ENCODE peak calls at places on chromosome 16, in seven cellular contexts. One of them, this sample, is unnamed.

GRCh38 chr16:5882087-5882661 is 784.6 kb upstream of the EEF2KMT start:
- DNase-seq in keratinocyte: no peak
- DNase-seq in IMR-90: no peak
- DNase-seq in neural progenitor cell: no peak
- DNase-seq in HCT116: no peak
- DNase-seq in PC-3: no peak
- DNase-seq in A549: no peak
- DNase-seq in this sample: no peak

GRCh38 chr16:52592778-52593177 is 45.8 kb upstream of the TOX3 start:
- DNase-seq in keratinocyte: no peak
- DNase-seq in neural progenitor cell: no peak
- DNase-seq in HCT116: no peak
- DNase-seq in A549: no peak
- DNase-seq in IMR-90: no peak
- DNase-seq in PC-3: no peak
- DNase-seq in this sample: no peak

GRCh38 chr16:49463529-49463928 is 89.9 kb downstream of the C16orf78 start:
- DNase-seq in A549: no peak
- DNase-seq in HCT116: no peak
- DNase-seq in neural progenitor cell: peak
- DNase-seq in IMR-90: no peak
- DNase-seq in keratinocyte: no peak
- DNase-seq in PC-3: no peak
- DNase-seq in this sample: no peak

GRCh38 chr16:85309656-85310587 is 197.7 kb upstream of the CIBAR2 start:
- DNase-seq in HCT116: no peak
- DNase-seq in A549: no peak
- DNase-seq in IMR-90: no peak
- DNase-seq in PC-3: no peak
- DNase-seq in keratinocyte: no peak
- DNase-seq in neural progenitor cell: peak
- DNase-seq in this sample: no peak

GRCh38 chr16:28915181-28915580 is 9.9 kb downstream of the RABEP2 start:
- DNase-seq in IMR-90: peak
- DNase-seq in keratinocyte: no peak
- DNase-seq in PC-3: peak
- DNase-seq in A549: peak
- DNase-seq in HCT116: no peak
- DNase-seq in neural progenitor cell: no peak
- DNase-seq in this sample: no peak

GRCh38 chr16:87138868-87139267 is 178.3 kb downstream of the C16orf95 start:
- DNase-seq in PC-3: no peak
- DNase-seq in neural progenitor cell: no peak
- DNase-seq in keratinocyte: no peak
- DNase-seq in A549: no peak
- DNase-seq in HCT116: no peak
- DNase-seq in IMR-90: no peak
- DNase-seq in this sample: no peak

GRCh38 chr16:21183995-21184394 is 25.5 kb downstream of the LDAF1 start:
- DNase-seq in HCT116: no peak
- DNase-seq in A549: no peak
- DNase-seq in PC-3: no peak
- DNase-seq in neural progenitor cell: no peak
- DNase-seq in IMR-90: no peak
- DNase-seq in keratinocyte: no peak
- DNase-seq in this sample: no peak

GRCh38 chr16:87636050-87636684 is 33.9 kb downstream of the JPH3 start:
- DNase-seq in IMR-90: peak
- DNase-seq in HCT116: peak
- DNase-seq in neural progenitor cell: peak
- DNase-seq in A549: peak
- DNase-seq in PC-3: peak
- DNase-seq in keratinocyte: peak
- DNase-seq in this sample: peak

GRCh38 chr16:87344931-87345631 is 27.9 kb upstream of the C16orf95 start:
- DNase-seq in HCT116: no peak
- DNase-seq in neural progenitor cell: no peak
- DNase-seq in keratinocyte: no peak
- DNase-seq in PC-3: no peak
- DNase-seq in A549: no peak
- DNase-seq in IMR-90: no peak
- DNase-seq in this sample: no peak

GRCh38 chr16:68732741-68733399 is 4.2 kb upstream of the CDH1 start:
- DNase-seq in IMR-90: no peak
- DNase-seq in neural progenitor cell: no peak
- DNase-seq in A549: no peak
- DNase-seq in keratinocyte: no peak
- DNase-seq in HCT116: no peak
- DNase-seq in PC-3: no peak
- DNase-seq in this sample: no peak

GRCh38 chr16:8931864-8932263 is 31.8 kb downstream of the USP7 start:
- DNase-seq in A549: peak
- DNase-seq in IMR-90: peak
- DNase-seq in keratinocyte: no peak
- DNase-seq in PC-3: peak
- DNase-seq in neural progenitor cell: peak
- DNase-seq in HCT116: no peak
- DNase-seq in this sample: no peak

GRCh38 chr16:11112723-11113348 is 143.2 kb downstream of the SOCS1 start:
- DNase-seq in keratinocyte: no peak
- DNase-seq in HCT116: no peak
- DNase-seq in neural progenitor cell: no peak
- DNase-seq in PC-3: no peak
- DNase-seq in A549: no peak
- DNase-seq in IMR-90: no peak
- DNase-seq in this sample: no peak

GRCh38 chr16:10040136-10041080 is 141.8 kb downstream of the GRIN2A start:
- DNase-seq in neural progenitor cell: peak
- DNase-seq in A549: no peak
- DNase-seq in HCT116: no peak
- DNase-seq in PC-3: no peak
- DNase-seq in IMR-90: no peak
- DNase-seq in keratinocyte: no peak
- DNase-seq in this sample: no peak

GRCh38 chr16:2004795-2005517 is 4.7 kb downstream of the ZNF598 start:
- DNase-seq in A549: no peak
- DNase-seq in HCT116: no peak
- DNase-seq in neural progenitor cell: no peak
- DNase-seq in keratinocyte: no peak
- DNase-seq in PC-3: no peak
- DNase-seq in IMR-90: no peak
- DNase-seq in this sample: no peak

GRCh38 chr16:53129281-53130192 is 74.7 kb downstream of the CHD9 start:
- DNase-seq in PC-3: peak
- DNase-seq in keratinocyte: no peak
- DNase-seq in HCT116: no peak
- DNase-seq in neural progenitor cell: no peak
- DNase-seq in A549: no peak
- DNase-seq in IMR-90: peak
- DNase-seq in this sample: no peak

GRCh38 chr16:16041196-16041892 is 91.9 kb downstream of the ABCC1 start:
- DNase-seq in neural progenitor cell: peak
- DNase-seq in HCT116: no peak
- DNase-seq in A549: no peak
- DNase-seq in PC-3: no peak
- DNase-seq in keratinocyte: no peak
- DNase-seq in IMR-90: no peak
- DNase-seq in this sample: no peak

GRCh38 chr16:26019885-26020284 is 328.1 kb downstream of the HS3ST4 start:
- DNase-seq in neural progenitor cell: no peak
- DNase-seq in IMR-90: no peak
- DNase-seq in PC-3: no peak
- DNase-seq in keratinocyte: no peak
- DNase-seq in HCT116: no peak
- DNase-seq in A549: no peak
- DNase-seq in this sample: no peak

GRCh38 chr16:1613240-1613639 is 1.1 kb downstream of the CRAMP1 start:
- DNase-seq in IMR-90: no peak
- DNase-seq in A549: no peak
- DNase-seq in keratinocyte: no peak
- DNase-seq in neural progenitor cell: peak
- DNase-seq in PC-3: peak
- DNase-seq in HCT116: no peak
- DNase-seq in this sample: no peak

GRCh38 chr16:46789075-46789474 is 40.9 kb upstream of the MYLK3 start:
- DNase-seq in A549: no peak
- DNase-seq in keratinocyte: no peak
- DNase-seq in neural progenitor cell: no peak
- DNase-seq in PC-3: no peak
- DNase-seq in IMR-90: no peak
- DNase-seq in HCT116: no peak
- DNase-seq in this sample: no peak

GRCh38 chr16:46789499-46790414 is 41.2 kb downstream of the C16orf87 start:
- DNase-seq in IMR-90: peak
- DNase-seq in keratinocyte: no peak
- DNase-seq in HCT116: no peak
- DNase-seq in PC-3: peak
- DNase-seq in A549: peak
- DNase-seq in neural progenitor cell: peak
- DNase-seq in this sample: peak

GRCh38 chr16:46796764-46797269 is 34.2 kb downstream of the C16orf87 start:
- DNase-seq in neural progenitor cell: no peak
- DNase-seq in HCT116: no peak
- DNase-seq in A549: no peak
- DNase-seq in IMR-90: no peak
- DNase-seq in keratinocyte: no peak
- DNase-seq in PC-3: no peak
- DNase-seq in this sample: no peak

GRCh38 chr16:46790599-46791270 is 40.2 kb downstream of the C16orf87 start:
- DNase-seq in neural progenitor cell: no peak
- DNase-seq in HCT116: no peak
- DNase-seq in IMR-90: no peak
- DNase-seq in PC-3: no peak
- DNase-seq in A549: no peak
- DNase-seq in keratinocyte: no peak
- DNase-seq in this sample: no peak

DNA sequence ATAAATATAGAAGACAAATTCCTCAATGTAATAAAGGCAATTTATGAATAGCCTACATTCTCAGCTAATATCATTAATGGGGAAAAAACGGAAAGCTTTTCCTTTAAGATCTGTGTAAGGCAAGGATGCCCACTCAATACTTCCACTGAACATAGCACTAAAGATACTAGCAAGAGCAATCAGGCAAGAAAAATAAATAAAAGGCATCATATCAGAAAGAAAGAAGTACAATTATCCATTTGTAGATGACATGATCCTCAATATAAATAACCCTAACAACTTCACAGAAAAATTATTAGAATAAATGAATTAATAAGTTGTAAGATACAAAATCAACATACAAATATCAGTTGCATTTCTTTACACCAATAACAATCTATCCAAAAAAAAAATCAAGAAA is 37.1 kb downstream of the C16orf87 start:
- DNase-seq in neural progenitor cell: no peak
- DNase-seq in HCT116: no peak
- DNase-seq in PC-3: no peak
- DNase-seq in IMR-90: no peak
- DNase-seq in A549: no peak
- DNase-seq in keratinocyte: no peak
- DNase-seq in this sample: no peak
- H3K27ac ChIP-seq in neural progenitor cell: no peak
- H3K27ac ChIP-seq in HCT116: no peak
- H3K27ac ChIP-seq in PC-3: no peak
- H3K27ac ChIP-seq in IMR-90: no peak
- H3K27ac ChIP-seq in A549: no peak
- H3K27ac ChIP-seq in keratinocyte: no peak
- H3K27ac ChIP-seq in this sample: no peak

GRCh38 chr16:53346-54236 is at the start of the genes POLR3K and SNRNP25:
- DNase-seq in keratinocyte: peak
- DNase-seq in IMR-90: peak
- DNase-seq in PC-3: peak
- DNase-seq in neural progenitor cell: peak
- DNase-seq in HCT116: peak
- DNase-seq in A549: peak
- DNase-seq in this sample: peak
- H3K4me2 ChIP-seq in keratinocyte: peak
- H3K4me2 ChIP-seq in IMR-90: peak
- H3K4me2 ChIP-seq in PC-3: peak
- H3K4me2 ChIP-seq in neural progenitor cell: peak
- H3K4me2 ChIP-seq in HCT116: peak
- H3K4me2 ChIP-seq in A549: peak
- H3K4me2 ChIP-seq in this sample: peak

DNA sequence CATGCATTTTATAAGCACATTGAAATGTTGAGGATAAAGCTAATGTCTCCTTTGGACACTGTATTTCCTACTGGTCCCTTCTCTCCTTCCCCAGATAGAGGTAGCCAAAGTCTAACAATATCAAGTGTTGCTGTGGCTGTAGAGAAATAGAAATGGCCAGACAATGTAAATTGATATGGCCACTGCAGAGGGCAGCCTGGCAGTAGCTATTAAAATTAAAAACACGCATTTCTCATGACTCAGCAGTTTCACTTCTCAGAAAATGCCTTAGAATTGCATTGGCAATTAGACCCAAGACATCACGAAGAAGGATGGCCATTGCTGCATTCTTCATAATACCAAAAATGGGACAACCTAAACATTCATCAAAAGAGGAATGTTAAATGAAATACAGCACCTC is 46.8 kb upstream of the MRTFB start:
- DNase-seq in IMR-90: no peak
- DNase-seq in keratinocyte: no peak
- DNase-seq in A549: no peak
- DNase-seq in PC-3: peak
- DNase-seq in neural progenitor cell: no peak
- DNase-seq in HCT116: no peak
- DNase-seq in this sample: no peak
- H3K27ac ChIP-seq in IMR-90: no peak
- H3K27ac ChIP-seq in keratinocyte: no peak
- H3K27ac ChIP-seq in A549: no peak
- H3K27ac ChIP-seq in PC-3: no peak
- H3K27ac ChIP-seq in neural progenitor cell: no peak
- H3K27ac ChIP-seq in HCT116: no peak
- H3K27ac ChIP-seq in this sample: no peak

DNA sequence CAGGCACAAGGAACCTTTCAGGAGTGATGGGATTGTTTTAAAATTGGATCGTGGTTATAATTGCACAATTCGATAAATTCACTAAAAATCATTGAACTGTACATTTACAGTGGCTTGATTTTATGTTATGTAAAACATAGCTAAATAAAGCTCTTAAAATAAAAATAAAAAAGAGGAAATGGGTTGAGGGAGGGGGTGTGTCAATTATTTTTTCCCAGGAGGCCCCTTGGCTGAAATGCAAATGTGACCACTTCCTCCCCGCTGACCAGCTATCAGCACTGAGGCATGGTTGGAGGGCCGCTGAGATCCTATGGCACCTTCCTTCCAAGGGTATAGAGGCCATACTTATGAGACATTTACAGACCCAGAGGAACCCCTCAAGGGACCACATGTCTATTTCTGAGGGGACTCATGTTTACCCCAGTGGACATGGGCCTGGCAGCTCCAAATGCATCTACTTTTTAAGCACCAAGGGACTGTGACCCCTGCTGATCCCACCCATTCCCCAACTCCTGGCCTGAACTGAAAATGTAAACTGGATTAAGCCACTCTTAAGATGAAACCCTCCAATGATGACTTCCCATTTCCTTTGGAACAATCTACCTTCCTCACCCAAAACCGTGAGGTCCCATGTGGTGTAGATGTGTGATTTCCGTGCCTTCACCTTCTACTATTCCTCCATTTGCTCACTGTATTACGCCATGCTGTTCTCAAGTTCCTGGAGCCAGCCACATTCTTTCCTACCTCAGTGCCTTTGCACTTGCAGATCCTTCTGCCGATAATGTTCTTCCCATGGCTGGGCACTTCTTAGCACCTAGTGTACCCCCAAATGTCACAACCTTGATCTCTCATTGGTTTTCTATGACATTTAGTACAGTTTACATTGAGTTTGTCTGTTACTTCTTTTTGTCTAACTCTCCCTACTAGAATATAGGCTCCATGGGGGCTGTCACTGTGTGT is 2.8 kb upstream of the IL21R start:
- DNase-seq in PC-3: no peak
- DNase-seq in neural progenitor cell: no peak
- DNase-seq in A549: no peak
- DNase-seq in HCT116: no peak
- DNase-seq in keratinocyte: no peak
- DNase-seq in IMR-90: no peak
- DNase-seq in this sample: no peak
- H3K4me2 ChIP-seq in PC-3: no peak
- H3K4me2 ChIP-seq in neural progenitor cell: no peak
- H3K4me2 ChIP-seq in A549: no peak
- H3K4me2 ChIP-seq in HCT116: no peak
- H3K4me2 ChIP-seq in keratinocyte: no peak
- H3K4me2 ChIP-seq in IMR-90: no peak
- H3K4me2 ChIP-seq in this sample: no peak